ENCODE peak calls at places on chromosomes 7 and 10, in five cellular contexts. Z, C, B, W and G are unnamed samples.

GRCh38 chr7:102279537-102280400 is 6.9 kb upstream of the SH2B2 start:
- DNase-seq in Z (peak), C (peak), B (no peak), W (peak), G (no peak)

GRCh38 chr10:110305767-110306451 is 1.2 kb upstream of the SMNDC1 start:
- DNase-seq in Z (peak), C (peak), B (no peak), W (peak), G (no peak)

GRCh38 chr10:24574161-24574560 is 149.5 kb downstream of the ARHGAP21 start:
- DNase-seq in Z (no peak), C (no peak), B (no peak), W (no peak), G (no peak)

GRCh38 chr7:155255660-155256059 is 42.0 kb upstream of the INSIG1 start:
- DNase-seq in Z (no peak), C (no peak), B (no peak), W (no peak), G (no peak)

GRCh38 chr10:46028584-46029570 is 1.5 kb downstream of the NCOA4 start:
- DNase-seq in Z (peak), C (peak), B (no peak), W (no peak), G (no peak)

GRCh38 chr7:25025218-25025671 is 45.3 kb upstream of the OSBPL3 start:
- DNase-seq in Z (peak), C (peak), B (no peak), W (no peak), G (no peak)

GRCh38 chr7:42606217-42606905 is 305.5 kb downstream of the C7orf25 start:
- DNase-seq in Z (peak), C (no peak), B (no peak), W (no peak), G (no peak)

GRCh38 chr10:131312261-131312801 is 810 bp upstream of the TCERG1L start:
- DNase-seq in Z (no peak), C (no peak), B (no peak), W (peak), G (no peak)